ENCODE peak calls at places on chromosome 3, in ten cellular contexts. One of them, this sample, is unnamed.

GRCh38 chr3:11995061-11995460 is 9.1 kb upstream of the SYN2 start:
- DNase-seq in amniotic stem cell: no peak
- DNase-seq in ELR: no peak
- DNase-seq in GM12891: no peak
- DNase-seq in GM12865: no peak
- DNase-seq in naive thymus-derived CD4-positive, alpha-beta T cell: no peak
- DNase-seq in AML-193: no peak
- DNase-seq in GM13977: no peak
- DNase-seq in CD4-positive, alpha-beta T cell: no peak
- DNase-seq in stimulated activated CD4-positive, alpha-beta T cell treated with anti-CD3 and anti-CD28 coated beads, Interleukin-1b, Interleukin-23, amount 100 ng/mL, for 48 hours: no peak
- DNase-seq in this sample: no peak

GRCh38 chr3:126883241-126883640 is 99.7 kb upstream of the PLXNA1 start:
- DNase-seq in amniotic stem cell: no peak
- DNase-seq in GM12891: no peak
- DNase-seq in naive thymus-derived CD4-positive, alpha-beta T cell: no peak
- DNase-seq in stimulated activated CD4-positive, alpha-beta T cell treated with anti-CD3 and anti-CD28 coated beads, Interleukin-1b, Interleukin-23, amount 100 ng/mL, for 48 hours: no peak
- DNase-seq in GM13977: no peak
- DNase-seq in GM12865: peak
- DNase-seq in ELR: peak
- DNase-seq in AML-193: no peak
- DNase-seq in CD4-positive, alpha-beta T cell: no peak
- DNase-seq in this sample: no peak

GRCh38 chr3:25191703-25192102 is 236.4 kb upstream of the RARB start:
- DNase-seq in CD4-positive, alpha-beta T cell: no peak
- DNase-seq in naive thymus-derived CD4-positive, alpha-beta T cell: no peak
- DNase-seq in GM12865: no peak
- DNase-seq in GM13977: no peak
- DNase-seq in amniotic stem cell: no peak
- DNase-seq in ELR: no peak
- DNase-seq in stimulated activated CD4-positive, alpha-beta T cell treated with anti-CD3 and anti-CD28 coated beads, Interleukin-1b, Interleukin-23, amount 100 ng/mL, for 48 hours: no peak
- DNase-seq in GM12891: no peak
- DNase-seq in AML-193: no peak
- DNase-seq in this sample: no peak

GRCh38 chr3:15616053-15616452 is 14.5 kb downstream of the BTD start:
- DNase-seq in ELR: peak
- DNase-seq in GM12891: no peak
- DNase-seq in stimulated activated CD4-positive, alpha-beta T cell treated with anti-CD3 and anti-CD28 coated beads, Interleukin-1b, Interleukin-23, amount 100 ng/mL, for 48 hours: no peak
- DNase-seq in amniotic stem cell: no peak
- DNase-seq in naive thymus-derived CD4-positive, alpha-beta T cell: no peak
- DNase-seq in GM12865: no peak
- DNase-seq in AML-193: no peak
- DNase-seq in GM13977: no peak
- DNase-seq in CD4-positive, alpha-beta T cell: no peak
- DNase-seq in this sample: no peak

GRCh38 chr3:55701997-55702396 is 214.9 kb upstream of the WNT5A start:
- DNase-seq in naive thymus-derived CD4-positive, alpha-beta T cell: no peak
- DNase-seq in GM12865: no peak
- DNase-seq in amniotic stem cell: no peak
- DNase-seq in AML-193: no peak
- DNase-seq in stimulated activated CD4-positive, alpha-beta T cell treated with anti-CD3 and anti-CD28 coated beads, Interleukin-1b, Interleukin-23, amount 100 ng/mL, for 48 hours: no peak
- DNase-seq in GM12891: no peak
- DNase-seq in CD4-positive, alpha-beta T cell: no peak
- DNase-seq in GM13977: no peak
- DNase-seq in ELR: no peak
- DNase-seq in this sample: no peak

GRCh38 chr3:63979093-63979492 is 44.2 kb downstream of the PSMD6 start:
- DNase-seq in GM12891: no peak
- DNase-seq in GM13977: no peak
- DNase-seq in amniotic stem cell: no peak
- DNase-seq in ELR: no peak
- DNase-seq in AML-193: no peak
- DNase-seq in CD4-positive, alpha-beta T cell: peak
- DNase-seq in naive thymus-derived CD4-positive, alpha-beta T cell: peak
- DNase-seq in stimulated activated CD4-positive, alpha-beta T cell treated with anti-CD3 and anti-CD28 coated beads, Interleukin-1b, Interleukin-23, amount 100 ng/mL, for 48 hours: no peak
- DNase-seq in GM12865: no peak
- DNase-seq in this sample: no peak

GRCh38 chr3:143585720-143586456 is 262.4 kb downstream of the SLC9A9 start:
- DNase-seq in AML-193: peak
- DNase-seq in naive thymus-derived CD4-positive, alpha-beta T cell: no peak
- DNase-seq in ELR: no peak
- DNase-seq in GM12865: peak
- DNase-seq in amniotic stem cell: no peak
- DNase-seq in GM12891: no peak
- DNase-seq in GM13977: no peak
- DNase-seq in CD4-positive, alpha-beta T cell: no peak
- DNase-seq in stimulated activated CD4-positive, alpha-beta T cell treated with anti-CD3 and anti-CD28 coated beads, Interleukin-1b, Interleukin-23, amount 100 ng/mL, for 48 hours: no peak
- DNase-seq in this sample: no peak

GRCh38 chr3:67848299-67848698 is 193.9 kb upstream of the SUCLG2 start:
- DNase-seq in stimulated activated CD4-positive, alpha-beta T cell treated with anti-CD3 and anti-CD28 coated beads, Interleukin-1b, Interleukin-23, amount 100 ng/mL, for 48 hours: no peak
- DNase-seq in GM12865: no peak
- DNase-seq in CD4-positive, alpha-beta T cell: no peak
- DNase-seq in amniotic stem cell: no peak
- DNase-seq in AML-193: no peak
- DNase-seq in ELR: no peak
- DNase-seq in naive thymus-derived CD4-positive, alpha-beta T cell: no peak
- DNase-seq in GM12891: no peak
- DNase-seq in GM13977: no peak
- DNase-seq in this sample: no peak

GRCh38 chr3:149080011-149080698 is 6.2 kb downstream of the HLTF start:
- DNase-seq in amniotic stem cell: no peak
- DNase-seq in CD4-positive, alpha-beta T cell: no peak
- DNase-seq in AML-193: no peak
- DNase-seq in stimulated activated CD4-positive, alpha-beta T cell treated with anti-CD3 and anti-CD28 coated beads, Interleukin-1b, Interleukin-23, amount 100 ng/mL, for 48 hours: no peak
- DNase-seq in GM12891: no peak
- DNase-seq in naive thymus-derived CD4-positive, alpha-beta T cell: no peak
- DNase-seq in GM13977: no peak
- DNase-seq in ELR: peak
- DNase-seq in GM12865: no peak
- DNase-seq in this sample: no peak

This sample was measured in NCI-H1417 treated with DMSO at 0.1 percent for 48 hours.